ENCODE peak calls at places on chromosome 19, in four cellular contexts. Y, I, Q and G are unnamed samples.

GRCh38 chr19:17296976-17297375 is 6.2 kb downstream of the ABHD8 start:
- DNase-seq in Y (no peak), I (no peak), Q (no peak), G (no peak)

GRCh38 chr19:14022469-14022868 is 5.5 kb upstream of the RLN3 start:
- DNase-seq in Y (no peak), I (no peak), Q (no peak), G (no peak)

GRCh38 chr19:45761714-45762113 is 7.3 kb downstream of the SIX5 start:
- DNase-seq in Y (no peak), I (no peak), Q (no peak), G (no peak)

GRCh38 chr19:5194641-5195040 is 146.0 kb downstream of the PTPRS start:
- DNase-seq in Y (no peak), I (no peak), Q (no peak), G (no peak)

GRCh38 chr19:18915639-18916038 is 3.5 kb downstream of the COPE start:
- DNase-seq in Y (peak; percentile 77), I (peak; percentile 84), Q (no peak), G (peak; percentile 60)

GRCh38 chr19:33664744-33665143 is 43.0 kb downstream of the CHST8 start:
- DNase-seq in Y (no peak), I (no peak), Q (no peak), G (no peak)

GRCh38 chr19:50384685-50385535 is 763 bp downstream of the POLD1 start:
- DNase-seq in Y (no peak), I (no peak), Q (no peak), G (no peak)

GRCh38 chr19:46016426-46017094 is 6.3 kb downstream of the PGLYRP1 start:
- DNase-seq in Y (peak; percentile 83), I (peak; percentile 95), Q (peak; percentile 84), G (peak; percentile 83)

GRCh38 chr19:45097776-45098520 is 5.0 kb downstream of the PPP1R37 start:
- DNase-seq in Y (peak; percentile 94), I (no peak), Q (no peak), G (peak; percentile 51)

GRCh38 chr19:6103217-6103644 is 7.1 kb downstream of the RFX2 start:
- DNase-seq in Y (peak; percentile 94), I (no peak), Q (peak; percentile 74), G (no peak)

GRCh38 chr19:32869369-32870153 is at the start of gene SLC7A9:
- DNase-seq in Y (no peak), I (peak; percentile 31), Q (no peak), G (no peak)

GRCh38 chr19:1355974-1356865 is 27.5 kb upstream of the NDUFS7 start:
- DNase-seq in Y (peak; percentile 57), I (no peak), Q (no peak), G (peak; percentile 44)

GRCh38 chr19:50207730-50208129 is 4.3 kb downstream of the MYH14 start:
- DNase-seq in Y (no peak), I (no peak), Q (no peak), G (no peak)

GRCh38 chr19:52722062-52723005 is 12.5 kb downstream of the ZNF611 start:
- DNase-seq in Y (no peak), I (no peak), Q (no peak), G (no peak)

GRCh38 chr19:2494084-2494446 is 18.1 kb downstream of the GADD45B start:
- DNase-seq in Y (no peak), I (no peak), Q (no peak), G (no peak)
- TF ChIP-seq POLR2A in Y (no peak), I (no peak), Q (no peak), G (no peak)

GRCh38 chr19:41870401-41870873 is 6.6 kb upstream of the CD79A start:
- DNase-seq in Y (no peak), I (no peak), Q (no peak), G (peak; percentile 38)
- TF ChIP-seq POLR2A in Y (no peak), I (no peak), Q (no peak), G (no peak)

DNA sequence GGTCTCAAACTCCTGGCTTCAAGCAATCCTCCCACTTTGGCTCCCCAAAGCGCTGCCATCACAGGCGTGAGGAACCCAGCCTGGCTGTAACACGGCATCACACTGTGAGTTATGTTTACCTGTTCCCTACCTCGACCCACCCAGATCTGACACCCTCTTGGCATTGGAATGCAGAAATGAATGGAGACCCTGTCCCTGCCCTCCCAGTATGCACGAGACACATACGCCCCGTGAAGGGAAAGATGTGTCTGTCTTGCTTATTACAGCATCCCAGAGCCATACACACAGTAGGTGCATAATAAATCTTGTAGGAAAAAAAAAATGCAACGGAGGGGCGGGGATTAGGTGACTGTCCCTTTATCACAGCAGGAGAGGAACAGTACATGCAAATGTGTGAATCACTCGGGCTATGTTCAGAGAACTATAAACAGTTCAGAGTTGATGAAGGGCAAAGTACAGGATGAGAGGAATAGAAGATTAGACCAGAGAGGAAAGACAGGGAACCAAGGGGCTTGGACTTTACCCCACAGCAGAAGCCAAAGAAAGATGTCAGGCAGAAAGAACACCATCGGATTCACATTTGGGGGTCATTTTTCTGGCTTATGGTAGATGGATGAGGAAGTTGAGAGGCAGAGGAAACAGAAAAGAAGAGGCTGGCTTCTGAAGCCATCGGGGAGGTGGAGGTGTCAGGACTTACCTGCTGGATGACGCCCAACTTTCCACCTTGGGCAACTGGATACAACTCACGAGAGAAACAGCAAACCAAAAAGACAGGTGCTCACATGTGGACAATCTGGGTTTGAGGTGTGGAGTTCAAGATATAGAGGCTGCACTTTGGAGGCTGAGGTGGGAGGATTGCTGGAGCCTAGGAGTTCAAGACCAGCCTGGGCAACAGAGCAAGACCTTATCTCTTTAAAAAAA is 94.3 kb downstream of the INSR start:
- DNase-seq in Y (no peak), I (no peak), Q (no peak), G (no peak)
- TF ChIP-seq POLR2A in Y (no peak), I (no peak), Q (no peak), G (no peak)

GRCh38 chr19:11674067-11674492 is 64.7 kb downstream of the ZNF823 start:
- DNase-seq in Y (no peak), I (no peak), Q (no peak), G (no peak)
- TF ChIP-seq POLR2A in Y (no peak), I (no peak), Q (no peak), G (no peak)

GRCh38 chr19:51548213-51548651 is 16.8 kb upstream of the SIGLEC6 start:
- DNase-seq in Y (no peak), I (no peak), Q (no peak), G (peak; percentile 77)

GRCh38 chr19:51550848-51551672 is 19.6 kb upstream of the SIGLEC6 start:
- DNase-seq in Y (no peak), I (no peak), Q (no peak), G (no peak)

GRCh38 chr19:51548891-51549305 is 17.4 kb upstream of the SIGLEC6 start:
- DNase-seq in Y (no peak), I (no peak), Q (no peak), G (no peak)

GRCh38 chr19:51547397-51548212 is 16.1 kb upstream of the SIGLEC6 start:
- DNase-seq in Y (no peak), I (no peak), Q (no peak), G (peak; percentile 93)

GRCh38 chr19:51549533-51550324 is 18.3 kb upstream of the SIGLEC6 start:
- DNase-seq in Y (no peak), I (no peak), Q (no peak), G (peak; percentile 68)
- TF ChIP-seq POLR2A in Y (no peak), I (no peak), Q (no peak), G (peak; percentile 55)